ENCODE peak calls at places on chromosomes 4 and X, in nine cellular contexts. U, T, H, G, N, L, B, A and Q are unnamed samples.
A peak's percentile ranks its signal among the peaks of the same experiment; 100 is the strongest.

GRCh38 chr4:168643083-168643795 is 146.4 kb downstream of the PALLD start:
- DNase-seq in U (no peak), T (no peak), H (no peak), G (no peak), N (no peak), L (no peak), B (peak; percentile 72), A (no peak), Q (no peak)

GRCh38 chr4:40482985-40483647 is 146.5 kb downstream of the RBM47 start:
- DNase-seq in U (no peak), T (peak; percentile 58), H (no peak), G (no peak), N (no peak), L (no peak), B (no peak), A (no peak), Q (no peak)

GRCh38 chrX:39451061-39451460 is 646.7 kb downstream of the BCOR start:
- DNase-seq in U (no peak), T (no peak), H (no peak), G (no peak), N (no peak), L (no peak), B (no peak), A (no peak), Q (no peak)

GRCh38 chr4:186953601-186954260 is 230.1 kb upstream of the FAT1 start:
- DNase-seq in U (no peak), T (no peak), H (peak; percentile 57), G (no peak), N (no peak), L (no peak), B (no peak), A (no peak), Q (no peak)

GRCh38 chr4:142557220-142557801 is 288.8 kb downstream of the INPP4B start:
- DNase-seq in U (no peak), T (no peak), H (no peak), G (no peak), N (no peak), L (no peak), B (no peak), A (no peak), Q (no peak)

GRCh38 chrX:120111611-120112010 is 4.1 kb downstream of the RHOXF1 start:
- DNase-seq in U (no peak), T (no peak), H (no peak), G (no peak), N (no peak), L (no peak), B (no peak), A (no peak), Q (no peak)

GRCh38 chr4:91035276-91035675 is 908.1 kb downstream of the CCSER1 start:
- DNase-seq in U (no peak), T (no peak), H (no peak), G (no peak), N (no peak), L (no peak), B (no peak), A (no peak), Q (no peak)

GRCh38 chr4:145276044-145276443 is 95.7 kb upstream of the OTUD4 start:
- DNase-seq in U (no peak), T (no peak), H (no peak), G (no peak), N (no peak), L (no peak), B (no peak), A (no peak), Q (no peak)

GRCh38 chrX:15737188-15737956 is 698 bp upstream of the CA5B start:
- DNase-seq in U (no peak), T (no peak), H (no peak), G (no peak), N (no peak), L (no peak), B (no peak), A (no peak), Q (no peak)

GRCh38 chr4:113692809-113693411 is 68.6 kb downstream of the CAMK2D start:
- DNase-seq in U (no peak), T (no peak), H (no peak), G (no peak), N (no peak), L (no peak), B (no peak), A (no peak), Q (no peak)

GRCh38 chr4:52407545-52407944 is 251.6 kb downstream of the USP46 start:
- DNase-seq in U (no peak), T (no peak), H (no peak), G (no peak), N (no peak), L (no peak), B (no peak), A (no peak), Q (no peak)

GRCh38 chr4:40811886-40812857 is 62.4 kb downstream of the NSUN7 start:
- DNase-seq in U (no peak), T (no peak), H (no peak), G (no peak), N (no peak), L (no peak), B (peak; percentile 4), A (no peak), Q (no peak)

GRCh38 chr4:147096667-147097604 is 151.3 kb upstream of the TTC29 start:
- DNase-seq in U (peak; percentile 39), T (peak; percentile 60), H (no peak), G (no peak), N (no peak), L (no peak), B (peak; percentile 80), A (no peak), Q (peak; percentile 50)

GRCh38 chr4:184193556-184194525 is 23.8 kb downstream of the ENPP6 start:
- DNase-seq in U (no peak), T (no peak), H (no peak), G (no peak), N (no peak), L (no peak), B (no peak), A (no peak), Q (no peak)

GRCh38 chrX:15751160-15751819 is 13.2 kb downstream of the CA5B start:
- DNase-seq in U (no peak), T (no peak), H (no peak), G (no peak), N (no peak), L (no peak), B (peak; percentile 56), A (no peak), Q (peak; percentile 84)

GRCh38 chr4:38086515-38087226 is 126.5 kb downstream of the PTTG2 start:
- DNase-seq in U (no peak), T (no peak), H (no peak), G (no peak), N (no peak), L (no peak), B (no peak), A (no peak), Q (no peak)

GRCh38 chr4:146343776-146344175 is 129.4 kb downstream of the REELD1 start:
- DNase-seq in U (no peak), T (no peak), H (no peak), G (no peak), N (no peak), L (no peak), B (no peak), A (no peak), Q (no peak)

GRCh38 chr4:79651516-79651915 is 243.5 kb upstream of the GK2 start:
- DNase-seq in U (no peak), T (no peak), H (no peak), G (no peak), N (peak; percentile 2), L (no peak), B (peak; percentile 40), A (no peak), Q (no peak)

GRCh38 chr4:68451246-68452211 is 4.3 kb downstream of the TMPRSS11E start:
- DNase-seq in U (no peak), T (no peak), H (no peak), G (no peak), N (peak; percentile 8), L (no peak), B (peak; percentile 2), A (no peak), Q (no peak)

GRCh38 chrX:71514367-71515038 is 18.4 kb upstream of the OGT start:
- DNase-seq in U (peak; percentile 49), T (no peak), H (no peak), G (no peak), N (no peak), L (no peak), B (no peak), A (no peak), Q (no peak)
- TF ChIP-seq CTCF in U (peak; percentile 33), T (no peak), H (no peak), G (no peak), N (no peak), L (no peak), B (no peak), A (no peak), Q (no peak)

GRCh38 chrX:107934262-107934661 is 47.9 kb downstream of the TEX13B start:
- DNase-seq in U (no peak), T (no peak), H (no peak), G (no peak), N (no peak), L (no peak), B (no peak), A (no peak), Q (no peak)

GRCh38 chrX:107935200-107935599 is 47.0 kb downstream of the TEX13B start:
- DNase-seq in U (no peak), T (no peak), H (no peak), G (no peak), N (peak; percentile 18), L (no peak), B (peak; percentile 17), A (no peak), Q (no peak)

GRCh38 chrX:107936434-107936730 is 45.8 kb downstream of the TEX13B start:
- DNase-seq in U (no peak), T (no peak), H (no peak), G (no peak), N (no peak), L (no peak), B (no peak), A (no peak), Q (no peak)

GRCh38 chrX:107940095-107940494 is 42.1 kb downstream of the TEX13B start:
- DNase-seq in U (no peak), T (no peak), H (no peak), G (no peak), N (no peak), L (no peak), B (no peak), A (no peak), Q (no peak)

GRCh38 chrX:107935664-107936433 is 46.3 kb downstream of the TEX13B start:
- DNase-seq in U (no peak), T (peak; percentile 23), H (no peak), G (peak; percentile 50), N (peak; percentile 21), L (no peak), B (no peak), A (no peak), Q (no peak)
- TF ChIP-seq CTCF in U (no peak), T (no peak), H (no peak), G (no peak), N (no peak), L (no peak), B (no peak), A (no peak), Q (no peak)

GRCh38 chr4:140743194-140743931 is 12.8 kb downstream of the TBC1D9 start:
- DNase-seq in U (peak; percentile 39), T (peak; percentile 64), H (no peak), G (no peak), N (no peak), L (no peak), B (no peak), A (no peak), Q (peak; percentile 35)
- TF ChIP-seq CTCF in U (peak; percentile 42), T (peak; percentile 51), H (peak; percentile 13), G (no peak), N (no peak), L (no peak), B (peak; percentile 31), A (peak; percentile 23), Q (peak; percentile 63)

GRCh38 chr4:12492730-12493398 is 991.3 kb downstream of the RAB28 start:
- DNase-seq in U (no peak), T (no peak), H (no peak), G (no peak), N (no peak), L (no peak), B (no peak), A (no peak), Q (no peak)
- TF ChIP-seq CTCF in U (no peak), T (no peak), H (no peak), G (no peak), N (no peak), L (no peak), B (no peak), A (no peak), Q (no peak)